ENCODE peak calls at places on chromosomes 12 and 14, in ten cellular contexts. K, U, R, N, O, D, T, I, L and Z are unnamed samples.

GRCh38 chr12:122641976-122642375 is 61.2 kb downstream of the HCAR2 start:
- DNase-seq in K (no peak), U (no peak), R (no peak), N (no peak), O (no peak), D (no peak), T (peak), I (no peak), L (no peak), Z (no peak)

GRCh38 chr14:89351364-89351957 is 65.6 kb downstream of the FOXN3 start:
- DNase-seq in K (no peak), U (peak), R (no peak), N (no peak), O (peak), D (no peak), T (peak), I (peak), L (peak), Z (peak)

GRCh38 chr14:65225299-65226159 is 123.2 kb upstream of the MAX start:
- DNase-seq in K (no peak), U (no peak), R (no peak), N (no peak), O (no peak), D (no peak), T (no peak), I (no peak), L (no peak), Z (no peak)

GRCh38 chr12:20220339-20220738 is 148.0 kb upstream of the PDE3A start:
- DNase-seq in K (no peak), U (no peak), R (no peak), N (peak), O (no peak), D (no peak), T (peak), I (no peak), L (no peak), Z (peak)

GRCh38 chr14:33469898-33470297 is 481.0 kb downstream of the EGLN3 start:
- DNase-seq in K (no peak), U (no peak), R (no peak), N (no peak), O (no peak), D (no peak), T (no peak), I (no peak), L (no peak), Z (no peak)

GRCh38 chr14:26200675-26201074 is 397.2 kb downstream of the NOVA1 start:
- DNase-seq in K (no peak), U (no peak), R (no peak), N (no peak), O (no peak), D (no peak), T (peak), I (no peak), L (no peak), Z (no peak)

GRCh38 chr12:125132698-125133400 is 67.6 kb downstream of the AACS start:
- DNase-seq in K (no peak), U (no peak), R (no peak), N (no peak), O (no peak), D (no peak), T (peak), I (no peak), L (no peak), Z (peak)

GRCh38 chr14:67817750-67818438 is 1.5 kb upstream of the ZFYVE26 start:
- DNase-seq in K (no peak), U (no peak), R (no peak), N (no peak), O (no peak), D (no peak), T (no peak), I (no peak), L (no peak), Z (no peak)

GRCh38 chr12:18752947-18753346 is 15.0 kb downstream of the CAPZA3 start:
- DNase-seq in K (no peak), U (no peak), R (no peak), N (no peak), O (peak), D (no peak), T (no peak), I (no peak), L (no peak), Z (no peak)

GRCh38 chr12:114975974-114976310 is 292.0 kb upstream of the TBX3 start:
- DNase-seq in K (no peak), U (no peak), R (no peak), N (no peak), O (no peak), D (no peak), T (no peak), I (no peak), L (no peak), Z (no peak)

GRCh38 chr12:6764011-6764828 is 1.9 kb upstream of the PTMS start:
- DNase-seq in K (peak), U (peak), R (peak), N (peak), O (peak), D (peak), T (peak), I (peak), L (no peak), Z (peak)

GRCh38 chr14:95156153-95156764 is 1.1 kb downstream of the DICER1 start:
- DNase-seq in K (no peak), U (no peak), R (no peak), N (no peak), O (no peak), D (no peak), T (peak), I (no peak), L (no peak), Z (no peak)

GRCh38 chr14:64504310-64504896 is at the start of gene ZBTB1:
- DNase-seq in K (peak), U (peak), R (peak), N (peak), O (no peak), D (peak), T (peak), I (peak), L (peak), Z (peak)

GRCh38 chr14:69043007-69043444 is 63.9 kb upstream of the ACTN1 start:
- DNase-seq in K (no peak), U (no peak), R (no peak), N (no peak), O (no peak), D (peak), T (no peak), I (no peak), L (no peak), Z (no peak)

GRCh38 chr12:113933201-113933786 is 32.8 kb downstream of the RBM19 start:
- DNase-seq in K (no peak), U (no peak), R (no peak), N (peak), O (no peak), D (peak), T (peak), I (no peak), L (no peak), Z (no peak)

GRCh38 chr14:99687284-99688209 is 3.4 kb downstream of the CYP46A1 start:
- DNase-seq in K (peak), U (no peak), R (peak), N (no peak), O (no peak), D (peak), T (no peak), I (peak), L (no peak), Z (no peak)

GRCh38 chr12:67069451-67070306 is 199.5 kb upstream of the CAND1 start:
- DNase-seq in K (peak), U (peak), R (peak), N (no peak), O (no peak), D (no peak), T (no peak), I (peak), L (no peak), Z (peak)

GRCh38 chr12:32211066-32211768 is 104.6 kb downstream of the BICD1 start:
- DNase-seq in K (no peak), U (no peak), R (no peak), N (no peak), O (no peak), D (no peak), T (no peak), I (no peak), L (no peak), Z (no peak)

GRCh38 chr14:22177870-22178269 is 411.2 kb downstream of the DAD1 start:
- DNase-seq in K (no peak), U (no peak), R (no peak), N (no peak), O (no peak), D (no peak), T (peak), I (no peak), L (no peak), Z (no peak)

GRCh38 chr12:6821271-6821673 is 349 bp upstream of the GPR162 start:
- DNase-seq in K (peak), U (no peak), R (no peak), N (no peak), O (peak), D (peak), T (peak), I (peak), L (no peak), Z (peak)

GRCh38 chr14:99211410-99211809 is 60.6 kb downstream of the BCL11B start:
- DNase-seq in K (no peak), U (no peak), R (no peak), N (no peak), O (no peak), D (no peak), T (no peak), I (no peak), L (no peak), Z (no peak)

GRCh38 chr14:81464253-81465001 is 64.3 kb upstream of the STON2 start:
- DNase-seq in K (peak), U (peak), R (peak), N (peak), O (no peak), D (no peak), T (peak), I (peak), L (peak), Z (peak)